ENCODE peak calls at places on chromosomes 12 and 14, in seven cellular contexts. I is spleen, U is AG04450, Y is A549, A is mesenchymal stem cell, B is PC-3, D is adrenal gland. K is an unnamed sample.

GRCh38 chr12:106999444-106999843 is 12.5 kb upstream of the MTERF2 start:
- DNase-seq in I (no peak), U (no peak), Y (no peak), A (no peak), B (no peak), D (peak; percentile 75), K (peak; percentile 71)

GRCh38 chr12:87217486-87217885 is 811.7 kb downstream of the C12orf50 start:
- DNase-seq in I (no peak), U (no peak), Y (no peak), A (no peak), B (no peak), D (no peak), K (no peak)

GRCh38 chr14:91063119-91063518 is 2.7 kb upstream of the RPS6KA5 start:
- DNase-seq in I (no peak), U (no peak), Y (no peak), A (no peak), B (peak; percentile 18), D (no peak), K (peak; percentile 19)

GRCh38 chr12:28708918-28709371 is 440.1 kb upstream of the FAR2 start:
- DNase-seq in I (no peak), U (peak; percentile 27), Y (no peak), A (peak; percentile 20), B (no peak), D (no peak), K (no peak)

GRCh38 chr12:53195516-53196420 is 11.3 kb downstream of the ITGB7 start:
- DNase-seq in I (no peak), U (no peak), Y (no peak), A (no peak), B (peak; percentile 45), D (no peak), K (peak; percentile 51)

GRCh38 chr12:13609874-13610273 is 371.5 kb downstream of the GRIN2B start:
- DNase-seq in I (no peak), U (no peak), Y (no peak), A (no peak), B (no peak), D (no peak), K (no peak)

GRCh38 chr14:93977790-93978581 is 1.6 kb upstream of the ASB2 start:
- DNase-seq in I (no peak), U (no peak), Y (no peak), A (no peak), B (no peak), D (no peak), K (peak; percentile 42)

GRCh38 chr12:45336762-45337596 is 121.1 kb downstream of the ANO6 start:
- DNase-seq in I (no peak), U (peak; percentile 89), Y (no peak), A (peak; percentile 92), B (peak; percentile 57), D (no peak), K (peak; percentile 79)

GRCh38 chr12:34352098-34352497 is 329.8 kb downstream of the ALG10 start:
- DNase-seq in I (no peak), U (no peak), Y (no peak), A (no peak), B (no peak), D (no peak), K (no peak)

GRCh38 chr14:101090976-101091375 is 187.5 kb upstream of the RTL1 start:
- DNase-seq in I (no peak), U (no peak), Y (no peak), A (no peak), B (no peak), D (no peak), K (no peak)

GRCh38 chr12:122721057-122721545 is 4.5 kb upstream of the HCAR3 start:
- DNase-seq in I (no peak), U (no peak), Y (no peak), A (no peak), B (no peak), D (no peak), K (peak; percentile 97)

GRCh38 chr12:34595749-34596733 is 573.7 kb downstream of the ALG10 start:
- DNase-seq in I (peak; percentile 40), U (no peak), Y (no peak), A (no peak), B (no peak), D (peak; percentile 30), K (no peak)

GRCh38 chr14:75450381-75451276 is 22.8 kb downstream of the JDP2 start:
- DNase-seq in I (no peak), U (no peak), Y (no peak), A (no peak), B (peak; percentile 84), D (peak; percentile 77), K (peak; percentile 74)

GRCh38 chr12:62627181-62627580 is 160.6 kb downstream of the MON2 start:
- DNase-seq in I (no peak), U (no peak), Y (no peak), A (no peak), B (no peak), D (no peak), K (no peak)

GRCh38 chr14:101365329-101366158 is 195.8 kb upstream of the DIO3 start:
- DNase-seq in I (peak; percentile 63), U (no peak), Y (no peak), A (no peak), B (no peak), D (peak; percentile 44), K (no peak)

GRCh38 chr12:81255947-81256346 is 178.1 kb downstream of the ACSS3 start:
- DNase-seq in I (no peak), U (no peak), Y (no peak), A (no peak), B (no peak), D (no peak), K (no peak)

GRCh38 chr12:93179792-93180191 is 197.9 kb upstream of the NUDT4 start:
- DNase-seq in I (no peak), U (no peak), Y (no peak), A (no peak), B (no peak), D (no peak), K (no peak)

GRCh38 chr14:20278414-20278813 is 27.3 kb downstream of the TTC5 start:
- DNase-seq in I (no peak), U (no peak), Y (no peak), A (peak; percentile 16), B (peak; percentile 22), D (no peak), K (peak; percentile 35)

DNA sequence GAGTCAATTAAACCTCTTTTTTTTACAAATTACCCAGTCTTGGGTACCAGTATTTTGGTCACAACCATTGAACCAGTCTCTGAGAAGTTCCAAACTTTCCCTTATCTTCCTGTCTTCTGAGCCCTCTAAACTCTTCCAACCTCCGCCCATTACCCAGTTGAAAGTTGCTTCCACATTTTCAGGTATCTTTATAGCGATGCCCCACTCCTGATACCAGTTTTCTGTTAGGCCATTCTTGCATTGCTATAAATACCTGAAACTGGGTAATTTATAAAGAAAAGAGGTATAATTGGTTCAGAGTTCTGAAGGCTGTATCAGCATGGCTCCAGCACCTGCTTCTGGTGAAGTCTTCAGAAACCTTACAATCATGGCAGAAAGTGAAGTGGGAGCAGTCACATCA is 31.7 kb downstream of the TTC5 start:
- DNase-seq in I (no peak), U (no peak), Y (no peak), A (no peak), B (no peak), D (no peak), K (no peak)
- H3K9me3 ChIP-seq in I (peaks cover 41% of the 10 kb centered on the region), U (no peaks in the 10 kb centered on the region), Y (peaks cover 26% of the 10 kb centered on the region), A (peaks cover 23% of the 10 kb centered on the region), B (no peaks in the 10 kb centered on the region), D (no peaks in the 10 kb centered on the region), K (no peaks in the 10 kb centered on the region)

GRCh38 chr14:26199599-26200370 is 398.0 kb downstream of the NOVA1 start:
- DNase-seq in I (no peak), U (no peak), Y (no peak), A (peak; percentile 76), B (peak; percentile 46), D (no peak), K (no peak)

GRCh38 chr14:26204954-26205479 is 392.8 kb downstream of the NOVA1 start:
- DNase-seq in I (peak; percentile 70), U (no peak), Y (no peak), A (peak; percentile 17), B (no peak), D (peak; percentile 55), K (no peak)

GRCh38 chr14:26206640-26207039 is 391.2 kb downstream of the NOVA1 start:
- DNase-seq in I (no peak), U (no peak), Y (no peak), A (no peak), B (peak; percentile 16), D (no peak), K (no peak)

GRCh38 chr14:26200675-26201074 is 397.2 kb downstream of the NOVA1 start:
- DNase-seq in I (no peak), U (no peak), Y (no peak), A (peak; percentile 68), B (peak; percentile 73), D (no peak), K (no peak)

DNA sequence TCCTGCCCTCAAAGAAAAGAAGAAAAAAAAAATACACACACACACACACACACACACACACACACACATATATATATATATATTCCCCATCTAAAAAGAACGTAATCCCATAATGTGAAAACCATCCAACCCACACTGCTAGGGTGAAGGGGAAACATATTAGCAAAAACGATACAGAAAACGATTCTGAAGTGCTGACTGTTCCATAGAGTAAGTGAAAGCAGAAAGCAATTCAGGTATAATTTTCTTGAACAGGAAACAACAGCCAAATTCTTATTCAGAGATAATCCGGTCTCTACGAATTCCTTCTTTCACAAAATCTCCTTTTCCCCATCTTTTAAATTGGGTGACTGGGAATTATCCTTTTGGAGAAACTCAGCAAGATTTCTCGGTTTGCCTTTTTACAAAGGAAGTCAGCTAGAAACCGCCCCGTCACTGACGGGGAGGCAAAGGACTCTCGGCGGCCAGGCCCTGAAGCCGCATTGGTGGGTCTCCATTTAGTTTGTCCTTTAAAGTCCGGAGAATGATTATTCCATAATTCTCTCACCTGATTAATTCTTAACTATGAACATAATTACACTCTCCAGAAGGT is 393.4 kb downstream of the NOVA1 start:
- DNase-seq in I (no peak), U (no peak), Y (no peak), A (peak; percentile 17), B (no peak), D (no peak), K (no peak)
- H3K9me3 ChIP-seq in I (no peaks in the 10 kb centered on the region), U (peaks cover 15% of the 10 kb centered on the region), Y (no peaks in the 10 kb centered on the region), A (no peaks in the 10 kb centered on the region), B (no peaks in the 10 kb centered on the region), D (no peaks in the 10 kb centered on the region), K (peaks cover 22% of the 10 kb centered on the region)

DNA sequence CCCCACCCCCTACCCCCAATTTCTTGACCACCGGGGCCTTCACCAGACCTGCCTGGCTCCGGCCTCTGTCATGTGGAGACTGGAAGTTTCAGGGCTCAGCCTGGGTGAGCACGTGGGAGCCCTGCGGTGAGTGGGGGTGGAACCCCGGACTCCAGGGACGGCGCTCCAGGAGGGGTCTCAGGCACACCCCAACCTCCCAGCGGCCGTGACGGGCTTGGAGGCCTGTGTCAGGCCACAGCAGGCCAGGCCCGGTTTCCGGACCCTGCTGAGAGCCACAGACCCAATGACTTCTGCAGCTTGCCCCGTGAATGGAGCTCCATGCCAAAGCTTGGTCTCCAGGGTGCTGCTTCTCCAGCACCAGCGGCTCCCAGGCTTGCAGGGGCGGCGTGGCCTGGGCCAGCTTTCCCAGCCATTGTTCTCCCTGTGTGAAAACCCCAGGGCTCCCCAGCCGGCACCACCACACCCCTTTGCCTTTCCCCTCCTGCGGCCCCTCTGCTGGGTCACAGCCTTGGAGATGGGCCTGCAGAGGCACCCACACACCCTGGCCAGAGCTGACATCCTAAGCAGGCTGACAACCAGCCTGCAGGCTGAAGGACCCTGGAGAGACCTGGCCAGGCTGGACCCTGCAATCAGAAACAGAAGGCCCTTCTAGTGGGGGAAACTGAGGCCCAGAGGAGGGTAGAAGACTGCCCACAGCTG is 186.2 kb upstream of the C14orf180 start:
- DNase-seq in I (peak; percentile 74), U (no peak), Y (no peak), A (no peak), B (no peak), D (peak; percentile 28), K (no peak)
- H3K9me3 ChIP-seq in I (peaks cover 21% of the 10 kb centered on the region), U (peaks cover 92% of the 10 kb centered on the region), Y (peaks cover 16% of the 10 kb centered on the region), A (peaks cover 25% of the 10 kb centered on the region), B (peaks cover 11% of the 10 kb centered on the region), D (peaks cover 6% of the 10 kb centered on the region), K (peaks cover 32% of the 10 kb centered on the region)

GRCh38 chr14:29392287-29392686 is 535.4 kb downstream of the PRKD1 start:
- DNase-seq in I (no peak), U (no peak), Y (no peak), A (no peak), B (no peak), D (no peak), K (no peak)
- H3K9me3 ChIP-seq in I (no peaks in the 10 kb centered on the region), U (no peaks in the 10 kb centered on the region), Y (no peaks in the 10 kb centered on the region), A (no peaks in the 10 kb centered on the region), B (no peaks in the 10 kb centered on the region), D (no peaks in the 10 kb centered on the region), K (peaks cover 18% of the 10 kb centered on the region)